ENCODE peak calls at places on chromosome 11, in five cellular contexts. A, C, G, B and J are unnamed samples.
A peak's percentile ranks its signal among the peaks of the same experiment; 100 is the strongest.

GRCh38 chr11:28303477-28304191 is 195.4 kb downstream of the METTL15 start:
- DNase-seq in C (peak; percentile 50), G (no peak), A (no peak), B (no peak), J (no peak)

GRCh38 chr11:118820412-118821357 is 29.7 kb upstream of the DDX6 start:
- DNase-seq in C (peak; percentile 89), G (peak; percentile 50), B (no peak), A (peak; percentile 11), J (no peak)

GRCh38 chr11:674406-674805 is 20.6 kb downstream of the DEAF1 start:
- DNase-seq in B (no peak), G (no peak), C (no peak), A (no peak), J (no peak)

GRCh38 chr11:47977651-47978050 is 2.7 kb upstream of the PTPRJ start:
- DNase-seq in B (no peak), C (no peak), A (peak; percentile 21), G (no peak), J (no peak)

GRCh38 chr11:75004215-75004614 is 15.5 kb downstream of the NEU3 start:
- DNase-seq in G (no peak), C (no peak), B (no peak), A (no peak), J (no peak)

GRCh38 chr11:11611381-11611780 is 10.4 kb downstream of the GALNT18 start:
- DNase-seq in C (no peak), A (no peak), G (no peak), B (no peak), J (no peak)

GRCh38 chr11:16831281-16832192 is 93.1 kb downstream of the C11orf58 start:
- DNase-seq in B (no peak), C (no peak), G (no peak), A (peak; percentile 22), J (no peak)

GRCh38 chr11:45774786-45775185 is 30.2 kb upstream of the SLC35C1 start:
- DNase-seq in G (no peak), C (no peak), B (no peak), A (no peak), J (no peak)

GRCh38 chr11:44179173-44179572 is 83.7 kb downstream of the EXT2 start:
- DNase-seq in G (no peak), C (no peak), A (no peak), B (no peak), J (no peak)

GRCh38 chr11:22884268-22884667 is 24.0 kb upstream of the CCDC179 start:
- DNase-seq in C (no peak), B (no peak), A (no peak), G (no peak), J (no peak)

GRCh38 chr11:47152953-47153950 is 23.4 kb downstream of the ARFGAP2 start:
- DNase-seq in G (no peak), B (peak; percentile 63), C (peak; percentile 79), A (peak; percentile 85), J (peak; percentile 71)

GRCh38 chr11:7353100-7353499 is 101.4 kb downstream of the SYT9 start:
- DNase-seq in A (no peak), B (peak; percentile 26), C (peak; percentile 55), G (peak; percentile 22), J (peak; percentile 24)

GRCh38 chr11:134838708-134839107 is 426.7 kb upstream of the B3GAT1 start:
- DNase-seq in B (no peak), C (no peak), A (no peak), G (no peak), J (no peak)
- H3K4me2 ChIP-seq in B (no peak overlapping the region), C (no peak overlapping the region), A (no peak overlapping the region), G (no peak overlapping the region), J (no peak overlapping the region)

GRCh38 chr11:19578871-19579270 is 133.8 kb upstream of the NAV2 start:
- DNase-seq in B (no peak), G (no peak), A (no peak), C (no peak), J (no peak)
- H3K9ac ChIP-seq in B (no peak overlapping the region), G (no peak overlapping the region), A (no peak overlapping the region), C (no peak overlapping the region), J (no peak overlapping the region)

DNA sequence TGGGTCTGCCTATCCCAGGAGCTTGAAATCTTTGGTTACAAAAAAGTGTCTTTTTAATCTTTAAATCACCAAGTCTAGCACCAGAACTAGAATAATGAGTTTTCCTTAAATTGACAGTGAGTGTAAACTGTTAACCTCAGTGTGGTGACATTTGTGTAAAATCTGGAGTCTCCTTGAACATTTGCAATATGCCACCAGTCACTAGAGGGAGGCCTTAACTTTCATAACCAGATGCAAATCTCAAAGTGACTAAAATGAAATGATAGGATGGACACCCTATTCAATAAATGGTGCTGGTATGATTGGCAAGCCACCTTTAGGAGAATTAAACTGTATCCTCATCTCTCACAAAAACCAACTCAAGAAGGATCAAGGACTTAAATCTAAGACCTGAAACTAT is 8.3 kb upstream of the SCGB1D2 start:
- DNase-seq in G (no peak), A (no peak), C (peak; percentile 37), B (no peak), J (no peak)
- TF ChIP-seq CTCF in G (peak; percentile 48), A (no peak), C (peak; percentile 54), B (peak; percentile 46), J (peak; percentile 15)

DNA sequence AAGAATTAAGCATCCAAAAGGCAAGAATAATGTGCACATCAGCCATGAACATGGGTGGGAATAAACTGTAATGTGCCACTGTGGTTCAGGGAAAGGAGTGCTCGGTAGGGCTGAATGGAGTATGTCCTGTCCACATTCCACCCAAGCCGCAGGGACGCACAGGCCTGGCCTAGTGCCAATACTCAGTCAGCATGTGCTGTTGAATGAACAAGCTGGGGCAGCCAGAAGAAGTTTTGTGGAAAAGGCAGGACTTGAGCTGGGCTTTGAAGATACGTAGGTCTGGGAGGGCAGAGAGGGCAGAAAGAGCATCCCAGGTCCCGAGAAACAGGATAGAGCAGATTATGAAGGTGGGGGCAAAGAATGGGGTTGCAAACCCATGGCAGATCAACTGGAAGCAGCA is 60.0 kb upstream of the PLET1 start:
- DNase-seq in C (peak; percentile 82), G (no peak), B (peak; percentile 32), A (peak; percentile 89), J (no peak)
- H3K4me2 ChIP-seq in C (peak overlapping the region; percentile 52), G (no peak overlapping the region), B (no peak overlapping the region), A (peak overlapping the region; percentile 5), J (no peak overlapping the region)

DNA sequence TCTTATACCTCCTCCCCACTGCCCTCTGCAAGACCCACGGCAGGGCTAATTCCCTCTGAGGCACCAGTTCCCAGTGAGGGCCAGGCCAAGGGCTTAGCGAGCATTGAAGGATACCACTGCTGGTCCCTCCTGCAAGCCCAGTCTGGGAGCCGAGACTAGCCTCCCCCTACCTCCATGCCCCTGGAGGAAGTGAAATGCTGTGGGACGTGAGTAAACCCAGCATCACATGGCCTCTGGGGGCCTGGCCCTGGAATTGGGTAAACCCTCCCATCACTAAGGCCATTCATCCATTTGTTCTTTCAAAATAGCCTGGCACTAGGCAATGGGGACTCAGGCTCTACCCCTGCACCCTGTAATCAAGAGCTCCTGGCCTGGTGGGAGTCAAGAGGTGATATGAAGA is 24.7 kb downstream of the ARAP1 start:
- DNase-seq in G (no peak), C (no peak), A (no peak), B (no peak), J (no peak)
- H3K9ac ChIP-seq in G (no peak overlapping the region), C (no peak overlapping the region), A (no peak overlapping the region), B (no peak overlapping the region), J (no peak overlapping the region)